ENCODE peak calls at places on chromosomes 6 and 20, in seven cellular contexts. One of them, this sample, is unnamed.

GRCh38 chr6:40714143-40714542 is 127.0 kb upstream of the LRFN2 start:
- DNase-seq in stimulated activated CD4-positive, alpha-beta T cell treated with anti-CD3 and anti-CD28 coated beads, TNF-alpha, amount 100 ng/mL, for 1 hour: no peak
- DNase-seq in IMR-90: no peak
- DNase-seq in kidney epithelial cell: no peak
- DNase-seq in SW 1271: no peak
- DNase-seq in naive thymus-derived CD8-positive, alpha-beta T cell: no peak
- DNase-seq in esophagus squamous epithelium: no peak
- DNase-seq in this sample: no peak

GRCh38 chr6:39059496-39060310 is 11.1 kb downstream of the GLP1R start:
- DNase-seq in SW 1271: no peak
- DNase-seq in naive thymus-derived CD8-positive, alpha-beta T cell: no peak
- DNase-seq in IMR-90: no peak
- DNase-seq in kidney epithelial cell: no peak
- DNase-seq in stimulated activated CD4-positive, alpha-beta T cell treated with anti-CD3 and anti-CD28 coated beads, TNF-alpha, amount 100 ng/mL, for 1 hour: no peak
- DNase-seq in esophagus squamous epithelium: no peak
- DNase-seq in this sample: no peak

GRCh38 chr20:48897298-48898044 is 24.0 kb upstream of the ARFGEF2 start:
- DNase-seq in IMR-90: peak; percentile 92
- DNase-seq in stimulated activated CD4-positive, alpha-beta T cell treated with anti-CD3 and anti-CD28 coated beads, TNF-alpha, amount 100 ng/mL, for 1 hour: no peak
- DNase-seq in SW 1271: peak; percentile 32
- DNase-seq in naive thymus-derived CD8-positive, alpha-beta T cell: no peak
- DNase-seq in kidney epithelial cell: peak; percentile 75
- DNase-seq in esophagus squamous epithelium: no peak
- DNase-seq in this sample: no peak

GRCh38 chr6:108526739-108527174 is 34.0 kb upstream of the FOXO3 start:
- DNase-seq in IMR-90: peak; percentile 62
- DNase-seq in esophagus squamous epithelium: no peak
- DNase-seq in kidney epithelial cell: peak; percentile 10
- DNase-seq in naive thymus-derived CD8-positive, alpha-beta T cell: no peak
- DNase-seq in stimulated activated CD4-positive, alpha-beta T cell treated with anti-CD3 and anti-CD28 coated beads, TNF-alpha, amount 100 ng/mL, for 1 hour: no peak
- DNase-seq in SW 1271: no peak
- DNase-seq in this sample: no peak

GRCh38 chr6:106064103-106064502 is 22.0 kb upstream of the PRDM1 start:
- DNase-seq in SW 1271: no peak
- DNase-seq in naive thymus-derived CD8-positive, alpha-beta T cell: no peak
- DNase-seq in IMR-90: peak; percentile 38
- DNase-seq in kidney epithelial cell: no peak
- DNase-seq in stimulated activated CD4-positive, alpha-beta T cell treated with anti-CD3 and anti-CD28 coated beads, TNF-alpha, amount 100 ng/mL, for 1 hour: no peak
- DNase-seq in esophagus squamous epithelium: no peak
- DNase-seq in this sample: no peak

GRCh38 chr20:33301192-33301930 is 18.3 kb downstream of the BPIFB1 start:
- DNase-seq in SW 1271: no peak
- DNase-seq in stimulated activated CD4-positive, alpha-beta T cell treated with anti-CD3 and anti-CD28 coated beads, TNF-alpha, amount 100 ng/mL, for 1 hour: no peak
- DNase-seq in naive thymus-derived CD8-positive, alpha-beta T cell: no peak
- DNase-seq in IMR-90: no peak
- DNase-seq in esophagus squamous epithelium: no peak
- DNase-seq in kidney epithelial cell: no peak
- DNase-seq in this sample: no peak

GRCh38 chr6:1129141-1129540 is 182.8 kb upstream of the FOXQ1 start:
- DNase-seq in IMR-90: peak; percentile 55
- DNase-seq in naive thymus-derived CD8-positive, alpha-beta T cell: no peak
- DNase-seq in SW 1271: no peak
- DNase-seq in stimulated activated CD4-positive, alpha-beta T cell treated with anti-CD3 and anti-CD28 coated beads, TNF-alpha, amount 100 ng/mL, for 1 hour: no peak
- DNase-seq in kidney epithelial cell: no peak
- DNase-seq in esophagus squamous epithelium: no peak
- DNase-seq in this sample: no peak

GRCh38 chr20:2840967-2841531 is 504 bp downstream of the VPS16 start:
- DNase-seq in SW 1271: peak; percentile 43
- DNase-seq in IMR-90: peak; percentile 72
- DNase-seq in naive thymus-derived CD8-positive, alpha-beta T cell: peak; percentile 42
- DNase-seq in stimulated activated CD4-positive, alpha-beta T cell treated with anti-CD3 and anti-CD28 coated beads, TNF-alpha, amount 100 ng/mL, for 1 hour: no peak
- DNase-seq in esophagus squamous epithelium: no peak
- DNase-seq in kidney epithelial cell: no peak
- DNase-seq in this sample: no peak

GRCh38 chr20:1841554-1842140 is 53.6 kb upstream of the SIRPA start:
- DNase-seq in esophagus squamous epithelium: no peak
- DNase-seq in SW 1271: no peak
- DNase-seq in stimulated activated CD4-positive, alpha-beta T cell treated with anti-CD3 and anti-CD28 coated beads, TNF-alpha, amount 100 ng/mL, for 1 hour: no peak
- DNase-seq in naive thymus-derived CD8-positive, alpha-beta T cell: no peak
- DNase-seq in kidney epithelial cell: no peak
- DNase-seq in IMR-90: peak; percentile 26
- DNase-seq in this sample: no peak

GRCh38 chr6:104855507-104855906 is 4.2 kb downstream of the HACE1 start:
- DNase-seq in esophagus squamous epithelium: no peak
- DNase-seq in stimulated activated CD4-positive, alpha-beta T cell treated with anti-CD3 and anti-CD28 coated beads, TNF-alpha, amount 100 ng/mL, for 1 hour: no peak
- DNase-seq in SW 1271: no peak
- DNase-seq in IMR-90: peak; percentile 52
- DNase-seq in kidney epithelial cell: no peak
- DNase-seq in naive thymus-derived CD8-positive, alpha-beta T cell: no peak
- DNase-seq in this sample: no peak

GRCh38 chr20:63850689-63851547 is 10.4 kb upstream of the ABHD16B start:
- DNase-seq in naive thymus-derived CD8-positive, alpha-beta T cell: no peak
- DNase-seq in esophagus squamous epithelium: no peak
- DNase-seq in SW 1271: no peak
- DNase-seq in IMR-90: no peak
- DNase-seq in stimulated activated CD4-positive, alpha-beta T cell treated with anti-CD3 and anti-CD28 coated beads, TNF-alpha, amount 100 ng/mL, for 1 hour: no peak
- DNase-seq in kidney epithelial cell: no peak
- DNase-seq in this sample: no peak

GRCh38 chr20:43771791-43772190 is 45.0 kb upstream of the GTSF1L start:
- DNase-seq in naive thymus-derived CD8-positive, alpha-beta T cell: no peak
- DNase-seq in stimulated activated CD4-positive, alpha-beta T cell treated with anti-CD3 and anti-CD28 coated beads, TNF-alpha, amount 100 ng/mL, for 1 hour: no peak
- DNase-seq in IMR-90: no peak
- DNase-seq in kidney epithelial cell: no peak
- DNase-seq in esophagus squamous epithelium: no peak
- DNase-seq in SW 1271: no peak
- DNase-seq in this sample: no peak

GRCh38 chr20:37703338-37703660 is 9.5 kb downstream of the CTNNBL1 start:
- DNase-seq in IMR-90: no peak
- DNase-seq in naive thymus-derived CD8-positive, alpha-beta T cell: no peak
- DNase-seq in kidney epithelial cell: no peak
- DNase-seq in esophagus squamous epithelium: no peak
- DNase-seq in SW 1271: no peak
- DNase-seq in stimulated activated CD4-positive, alpha-beta T cell treated with anti-CD3 and anti-CD28 coated beads, TNF-alpha, amount 100 ng/mL, for 1 hour: no peak
- DNase-seq in this sample: no peak

GRCh38 chr6:134631398-134631924 is 313.5 kb upstream of the SGK1 start:
- DNase-seq in kidney epithelial cell: no peak
- DNase-seq in IMR-90: no peak
- DNase-seq in stimulated activated CD4-positive, alpha-beta T cell treated with anti-CD3 and anti-CD28 coated beads, TNF-alpha, amount 100 ng/mL, for 1 hour: no peak
- DNase-seq in naive thymus-derived CD8-positive, alpha-beta T cell: no peak
- DNase-seq in SW 1271: no peak
- DNase-seq in esophagus squamous epithelium: no peak
- DNase-seq in this sample: no peak

GRCh38 chr20:33005132-33005566 is 916 bp upstream of the SUN5 start:
- DNase-seq in stimulated activated CD4-positive, alpha-beta T cell treated with anti-CD3 and anti-CD28 coated beads, TNF-alpha, amount 100 ng/mL, for 1 hour: no peak
- DNase-seq in SW 1271: no peak
- DNase-seq in esophagus squamous epithelium: no peak
- DNase-seq in naive thymus-derived CD8-positive, alpha-beta T cell: peak; percentile 29
- DNase-seq in kidney epithelial cell: no peak
- DNase-seq in IMR-90: peak; percentile 15
- DNase-seq in this sample: no peak

GRCh38 chr6:25486580-25486979 is 165.4 kb upstream of the SCGN start:
- DNase-seq in kidney epithelial cell: no peak
- DNase-seq in IMR-90: no peak
- DNase-seq in naive thymus-derived CD8-positive, alpha-beta T cell: no peak
- DNase-seq in esophagus squamous epithelium: no peak
- DNase-seq in SW 1271: no peak
- DNase-seq in stimulated activated CD4-positive, alpha-beta T cell treated with anti-CD3 and anti-CD28 coated beads, TNF-alpha, amount 100 ng/mL, for 1 hour: no peak
- DNase-seq in this sample: no peak

GRCh38 chr6:16649895-16650294 is 111.4 kb downstream of the ATXN1 start:
- DNase-seq in naive thymus-derived CD8-positive, alpha-beta T cell: no peak
- DNase-seq in SW 1271: no peak
- DNase-seq in IMR-90: no peak
- DNase-seq in kidney epithelial cell: no peak
- DNase-seq in stimulated activated CD4-positive, alpha-beta T cell treated with anti-CD3 and anti-CD28 coated beads, TNF-alpha, amount 100 ng/mL, for 1 hour: no peak
- DNase-seq in esophagus squamous epithelium: no peak
- DNase-seq in this sample: no peak

GRCh38 chr20:33531047-33531877 is 41.4 kb downstream of the CBFA2T2 start:
- DNase-seq in IMR-90: peak; percentile 51
- DNase-seq in stimulated activated CD4-positive, alpha-beta T cell treated with anti-CD3 and anti-CD28 coated beads, TNF-alpha, amount 100 ng/mL, for 1 hour: no peak
- DNase-seq in kidney epithelial cell: no peak
- DNase-seq in esophagus squamous epithelium: no peak
- DNase-seq in naive thymus-derived CD8-positive, alpha-beta T cell: no peak
- DNase-seq in SW 1271: no peak
- DNase-seq in this sample: no peak

GRCh38 chr6:108419934-108420609 is 125.2 kb downstream of the AFG1L start:
- DNase-seq in esophagus squamous epithelium: no peak
- DNase-seq in SW 1271: no peak
- DNase-seq in naive thymus-derived CD8-positive, alpha-beta T cell: no peak
- DNase-seq in IMR-90: no peak
- DNase-seq in kidney epithelial cell: no peak
- DNase-seq in stimulated activated CD4-positive, alpha-beta T cell treated with anti-CD3 and anti-CD28 coated beads, TNF-alpha, amount 100 ng/mL, for 1 hour: no peak
- DNase-seq in this sample: no peak

GRCh38 chr6:130565696-130566095 is 199.9 kb downstream of the TMEM200A start:
- DNase-seq in esophagus squamous epithelium: no peak
- DNase-seq in naive thymus-derived CD8-positive, alpha-beta T cell: no peak
- DNase-seq in kidney epithelial cell: no peak
- DNase-seq in SW 1271: no peak
- DNase-seq in stimulated activated CD4-positive, alpha-beta T cell treated with anti-CD3 and anti-CD28 coated beads, TNF-alpha, amount 100 ng/mL, for 1 hour: no peak
- DNase-seq in IMR-90: no peak
- DNase-seq in this sample: no peak

GRCh38 chr20:3447321-3447720 is 23.5 kb upstream of the ATRN start:
- DNase-seq in naive thymus-derived CD8-positive, alpha-beta T cell: no peak
- DNase-seq in esophagus squamous epithelium: no peak
- DNase-seq in kidney epithelial cell: no peak
- DNase-seq in stimulated activated CD4-positive, alpha-beta T cell treated with anti-CD3 and anti-CD28 coated beads, TNF-alpha, amount 100 ng/mL, for 1 hour: no peak
- DNase-seq in SW 1271: no peak
- DNase-seq in IMR-90: no peak
- DNase-seq in this sample: no peak

GRCh38 chr6:138465007-138465645 is 34.2 kb downstream of the NHSL1 start:
- DNase-seq in esophagus squamous epithelium: no peak
- DNase-seq in naive thymus-derived CD8-positive, alpha-beta T cell: no peak
- DNase-seq in stimulated activated CD4-positive, alpha-beta T cell treated with anti-CD3 and anti-CD28 coated beads, TNF-alpha, amount 100 ng/mL, for 1 hour: no peak
- DNase-seq in SW 1271: peak; percentile 75
- DNase-seq in kidney epithelial cell: peak; percentile 97
- DNase-seq in IMR-90: peak; percentile 98
- DNase-seq in this sample: no peak

GRCh38 chr20:46751856-46752255 is 42.4 kb downstream of the SLC2A10 start:
- DNase-seq in kidney epithelial cell: no peak
- DNase-seq in naive thymus-derived CD8-positive, alpha-beta T cell: no peak
- DNase-seq in IMR-90: no peak
- DNase-seq in stimulated activated CD4-positive, alpha-beta T cell treated with anti-CD3 and anti-CD28 coated beads, TNF-alpha, amount 100 ng/mL, for 1 hour: no peak
- DNase-seq in SW 1271: no peak
- DNase-seq in esophagus squamous epithelium: no peak
- DNase-seq in this sample: no peak

GRCh38 chr6:99905209-99906106 is 88.6 kb downstream of the MCHR2 start:
- DNase-seq in naive thymus-derived CD8-positive, alpha-beta T cell: peak; percentile 9
- DNase-seq in esophagus squamous epithelium: no peak
- DNase-seq in kidney epithelial cell: peak; percentile 4
- DNase-seq in SW 1271: peak; percentile 21
- DNase-seq in IMR-90: peak; percentile 56
- DNase-seq in stimulated activated CD4-positive, alpha-beta T cell treated with anti-CD3 and anti-CD28 coated beads, TNF-alpha, amount 100 ng/mL, for 1 hour: no peak
- DNase-seq in this sample: no peak

GRCh38 chr6:148251286-148251685 is 91.4 kb upstream of the SASH1 start:
- DNase-seq in naive thymus-derived CD8-positive, alpha-beta T cell: no peak
- DNase-seq in kidney epithelial cell: no peak
- DNase-seq in esophagus squamous epithelium: no peak
- DNase-seq in IMR-90: peak; percentile 80
- DNase-seq in SW 1271: no peak
- DNase-seq in stimulated activated CD4-positive, alpha-beta T cell treated with anti-CD3 and anti-CD28 coated beads, TNF-alpha, amount 100 ng/mL, for 1 hour: no peak
- DNase-seq in this sample: no peak

GRCh38 chr6:34331361-34332050 is 61.0 kb downstream of the NUDT3 start:
- DNase-seq in stimulated activated CD4-positive, alpha-beta T cell treated with anti-CD3 and anti-CD28 coated beads, TNF-alpha, amount 100 ng/mL, for 1 hour: no peak
- DNase-seq in kidney epithelial cell: no peak
- DNase-seq in SW 1271: no peak
- DNase-seq in naive thymus-derived CD8-positive, alpha-beta T cell: no peak
- DNase-seq in IMR-90: peak; percentile 29
- DNase-seq in esophagus squamous epithelium: no peak
- DNase-seq in this sample: no peak